ENCODE peak calls at places on chromosomes 1 and 21, in eight cellular contexts. J is GM23338; A is testis; S is tibial artery; U is ascending aorta; Z is fibroblast of the aortic adventitia; Q is heart left ventricle; B is CD8-positive, alpha-beta T cell. D is an unnamed sample.

GRCh38 chr1:56229183-56229582 is 350.2 kb downstream of the PLPP3 start:
- DNase-seq in J (peak; percentile 48), A (no peak), S (no peak), U (no peak), Z (no peak), Q (no peak), B (no peak), D (no peak)

GRCh38 chr21:14056771-14057191 is 154.0 kb downstream of the LIPI start:
- DNase-seq in J (no peak), A (no peak), S (no peak), U (no peak), Z (no peak), Q (peak; percentile 60), B (no peak), D (no peak)

GRCh38 chr1:35850716-35851115 is 32.3 kb upstream of the AGO1 start:
- DNase-seq in J (no peak), A (no peak), S (no peak), U (no peak), Z (no peak), Q (no peak), B (no peak), D (no peak)

GRCh38 chr1:155077346-155077745 is 1.3 kb upstream of the EFNA3 start:
- DNase-seq in J (no peak), A (no peak), S (no peak), U (no peak), Z (no peak), Q (no peak), B (no peak), D (no peak)

GRCh38 chr1:93779540-93780121 is 98.0 kb upstream of the BCAR3 start:
- DNase-seq in J (peak; percentile 25), A (no peak), S (no peak), U (no peak), Z (no peak), Q (no peak), B (no peak), D (peak; percentile 82)

GRCh38 chr1:9749361-9749760 is 74.4 kb downstream of the CLSTN1 start:
- DNase-seq in J (no peak), A (no peak), S (no peak), U (no peak), Z (no peak), Q (no peak), B (no peak), D (no peak)

GRCh38 chr1:246661451-246661850 is 62.8 kb upstream of the SCCPDH start:
- DNase-seq in J (no peak), A (no peak), S (no peak), U (no peak), Z (no peak), Q (no peak), B (no peak), D (no peak)

GRCh38 chr1:12760256-12760795 is 13.2 kb upstream of the PRAMEF12 start:
- DNase-seq in J (peak; percentile 70), A (no peak), S (no peak), U (no peak), Z (no peak), Q (no peak), B (no peak), D (no peak)

GRCh38 chr21:25925064-25925463 is 190.3 kb downstream of the GABPA start:
- DNase-seq in J (no peak), A (no peak), S (no peak), U (no peak), Z (no peak), Q (no peak), B (no peak), D (no peak)
- TF ChIP-seq CTCF in J (no peak), A (no peak), S (no peak), U (no peak), Z (no peak), Q (no peak), B (no peak), D (no peak)

GRCh38 chr1:50426702-50427085 is 3.5 kb upstream of the DMRTA2 start:
- DNase-seq in J (peak; percentile 41), A (no peak), S (no peak), U (no peak), Z (no peak), Q (no peak), B (no peak), D (no peak)

GRCh38 chr1:50424045-50424939 is 1.0 kb upstream of the DMRTA2 start:
- DNase-seq in J (peak; percentile 52), A (no peak), S (no peak), U (no peak), Z (no peak), Q (no peak), B (no peak), D (no peak)

GRCh38 chr1:50424940-50425375 is 1.7 kb upstream of the DMRTA2 start:
- DNase-seq in J (peak; percentile 33), A (no peak), S (no peak), U (no peak), Z (no peak), Q (no peak), B (no peak), D (no peak)

GRCh38 chr1:50426108-50426700 is 3.0 kb upstream of the DMRTA2 start:
- DNase-seq in J (peak; percentile 37), A (no peak), S (no peak), U (no peak), Z (no peak), Q (no peak), B (no peak), D (no peak)

GRCh38 chr1:50425376-50426107 is 2.3 kb upstream of the DMRTA2 start:
- DNase-seq in J (peak; percentile 67), A (no peak), S (no peak), U (no peak), Z (no peak), Q (no peak), B (no peak), D (no peak)
- H3K4me3 ChIP-seq in J (peak overlapping the region; percentile 36), A (no peak overlapping the region), S (no peak overlapping the region), U (no peak overlapping the region), Z (no peak overlapping the region), Q (no peak overlapping the region), B (no peak overlapping the region), D (no peak overlapping the region)

GRCh38 chr1:212067790-212068189 is 32.2 kb downstream of the DTL start:
- DNase-seq in J (no peak), A (no peak), S (no peak), U (no peak), Z (no peak), Q (no peak), B (no peak), D (no peak)
- TF ChIP-seq CTCF in J (no peak), A (no peak), S (no peak), U (no peak), Z (no peak), Q (no peak), B (no peak), D (no peak)

GRCh38 chr1:226912587-226913176 is 27.4 kb upstream of the COQ8A start:
- DNase-seq in J (peak; percentile 92), A (peak; percentile 71), S (no peak), U (no peak), Z (peak; percentile 20), Q (peak; percentile 79), B (no peak), D (peak; percentile 48)
- H3K4me3 ChIP-seq in J (no peak overlapping the region), A (no peak overlapping the region), S (no peak overlapping the region), U (no peak overlapping the region), Z (no peak overlapping the region), Q (no peak overlapping the region), B (no peak overlapping the region), D (no peak overlapping the region)